ENCODE peak calls at places on chromosomes 13 and 19, in five cellular contexts. T, M, P, Y and X are unnamed samples.

GRCh38 chr13:37349916-37350315 is 244.5 kb upstream of the CSNK1A1L start:
- DNase-seq in T (no peak), M (no peak), P (no peak), Y (no peak), X (no peak)

GRCh38 chr13:97849305-97849704 is 104.2 kb upstream of the IPO5 start:
- DNase-seq in T (no peak), M (peak; percentile 15), P (peak; percentile 27), Y (no peak), X (no peak)

GRCh38 chr13:95505976-95506375 is 46.5 kb upstream of the CLDN10 start:
- DNase-seq in T (no peak), M (no peak), P (no peak), Y (no peak), X (no peak)

GRCh38 chr13:58437436-58437835 is 805.9 kb downstream of the PCDH17 start:
- DNase-seq in T (no peak), M (no peak), P (no peak), Y (no peak), X (no peak)

GRCh38 chr19:38917921-38918491 is 6.0 kb upstream of the CCER2 start:
- DNase-seq in T (no peak), M (no peak), P (no peak), Y (no peak), X (no peak)

GRCh38 chr19:31356587-31357314 is 7.5 kb upstream of the TSHZ3 start:
- DNase-seq in T (no peak), M (no peak), P (no peak), Y (no peak), X (peak; percentile 51)

GRCh38 chr13:112446867-112447266 is 70.7 kb downstream of the SPACA7 start:
- DNase-seq in T (no peak), M (no peak), P (no peak), Y (no peak), X (no peak)

GRCh38 chr13:74758188-74758587 is 624.0 kb upstream of the KLF12 start:
- DNase-seq in T (no peak), M (no peak), P (no peak), Y (no peak), X (no peak)

GRCh38 chr19:8902520-8902919 is 70.3 kb downstream of the MBD3L1 start:
- DNase-seq in T (no peak), M (no peak), P (no peak), Y (no peak), X (no peak)

GRCh38 chr13:71632721-71633120 is 234.3 kb downstream of the DACH1 start:
- DNase-seq in T (no peak), M (no peak), P (no peak), Y (no peak), X (no peak)

GRCh38 chr13:99144306-99144705 is 56.3 kb upstream of the UBAC2 start:
- DNase-seq in T (no peak), M (no peak), P (no peak), Y (no peak), X (no peak)

GRCh38 chr19:33421368-33421767 is 47.9 kb downstream of the CEBPG start:
- DNase-seq in T (no peak), M (no peak), P (no peak), Y (no peak), X (no peak)

GRCh38 chr13:113124211-113125025 is 1.8 kb downstream of the F10 start:
- DNase-seq in T (no peak), M (no peak), P (no peak), Y (no peak), X (no peak)

GRCh38 chr13:109012115-109012514 is 382.7 kb downstream of the MYO16 start:
- DNase-seq in T (no peak), M (no peak), P (no peak), Y (no peak), X (no peak)

GRCh38 chr19:8488351-8488750 is 14.1 kb downstream of the PRAM1 start:
- DNase-seq in T (no peak), M (no peak), P (no peak), Y (no peak), X (no peak)

GRCh38 chr19:54137114-54137912 is at the start of gene CNOT3:
- DNase-seq in T (peak; percentile 99), M (peak; percentile 100), P (peak; percentile 100), Y (peak; percentile 99), X (peak; percentile 99)

GRCh38 chr19:11324079-11324661 is 15.3 kb downstream of the RAB3D start:
- DNase-seq in T (peak; percentile 11), M (peak; percentile 91), P (peak; percentile 95), Y (peak; percentile 51), X (peak; percentile 63)

GRCh38 chr13:28534801-28535200 is 39.9 kb upstream of the FLT1 start:
- DNase-seq in T (no peak), M (no peak), P (no peak), Y (no peak), X (no peak)

GRCh38 chr13:40490086-40490723 is 176.2 kb downstream of the FOXO1 start:
- DNase-seq in T (no peak), M (no peak), P (no peak), Y (no peak), X (no peak)

GRCh38 chr13:41631296-41631965 is 174.1 kb downstream of the RGCC start:
- DNase-seq in T (no peak), M (no peak), P (no peak), Y (no peak), X (no peak)

GRCh38 chr13:109787135-109787954 is 962 bp upstream of the IRS2 start:
- DNase-seq in T (no peak), M (peak; percentile 55), P (no peak), Y (no peak), X (peak; percentile 28)

GRCh38 chr13:42574435-42575311 is 721 bp downstream of the TNFSF11 start:
- DNase-seq in T (no peak), M (no peak), P (no peak), Y (no peak), X (no peak)

GRCh38 chr19:14354445-14354844 is 26.8 kb upstream of the ADGRE5 start:
- DNase-seq in T (no peak), M (no peak), P (no peak), Y (no peak), X (no peak)

GRCh38 chr19:41321600-41322270 is 11.8 kb downstream of the CCDC97 start:
- DNase-seq in T (no peak), M (peak; percentile 29), P (peak; percentile 75), Y (no peak), X (no peak)

GRCh38 chr13:99558570-99559180 is 57.4 kb downstream of the TM9SF2 start:
- DNase-seq in T (no peak), M (no peak), P (no peak), Y (no peak), X (no peak)

GRCh38 chr19:42286349-42287016 is 15.4 kb upstream of the PRR19 start:
- DNase-seq in T (no peak), M (no peak), P (peak; percentile 63), Y (no peak), X (peak; percentile 57)

GRCh38 chr19:18771328-18772242 is 19.5 kb downstream of the COMP start:
- DNase-seq in T (no peak), M (no peak), P (no peak), Y (no peak), X (no peak)

GRCh38 chr13:20394506-20394905 is 131.2 kb downstream of the CRYL1 start:
- DNase-seq in T (no peak), M (no peak), P (no peak), Y (no peak), X (no peak)

GRCh38 chr19:43623889-43624670 is 4.7 kb upstream of the ZNF428 start:
- DNase-seq in T (no peak), M (no peak), P (no peak), Y (no peak), X (no peak)

GRCh38 chr19:29624489-29625210 is 18.6 kb downstream of the POP4 start:
- DNase-seq in T (no peak), M (no peak), P (no peak), Y (no peak), X (no peak)

GRCh38 chr13:100828226-100828625 is 153.6 kb upstream of the TMTC4 start:
- DNase-seq in T (no peak), M (no peak), P (no peak), Y (no peak), X (no peak)